ENCODE peak calls at places on chromosomes 6 and 20, in four cellular contexts. W, G, V and E are unnamed samples.

GRCh38 chr6:3252369-3252768 is 6.4 kb upstream of the PSMG4 start:
- DNase-seq in V (no peak), G (no peak), W (no peak), E (no peak)

GRCh38 chr6:47308674-47309325 is 905 bp downstream of the TNFRSF21 start:
- DNase-seq in V (peak), W (peak), G (no peak), E (peak)

GRCh38 chr6:130467595-130467994 is 101.8 kb downstream of the TMEM200A start:
- DNase-seq in V (no peak), W (no peak), G (no peak), E (no peak)

GRCh38 chr20:37804584-37805566 is 98.1 kb upstream of the VSTM2L start:
- DNase-seq in W (no peak), V (no peak), G (no peak), E (no peak)

GRCh38 chr6:111030008-111031006 is 48.5 kb downstream of the RPF2 start:
- DNase-seq in V (no peak), W (peak), G (no peak), E (no peak)

GRCh38 chr6:139748353-139749146 is 374.1 kb upstream of the CITED2 start:
- DNase-seq in W (peak), V (no peak), G (no peak), E (no peak)

GRCh38 chr6:24858154-24858801 is 59.6 kb upstream of the ARMH2 start:
- DNase-seq in V (no peak), W (peak), G (no peak), E (no peak)

GRCh38 chr6:13027200-13027599 is 301.1 kb downstream of the TBC1D7 start:
- DNase-seq in V (no peak), W (no peak), G (no peak), E (no peak)

GRCh38 chr20:676315-676937 is 824 bp upstream of the SCRT2 start:
- DNase-seq in G (no peak), W (no peak), V (peak), E (no peak)

GRCh38 chr6:32852844-32853540 is 512 bp downstream of the TAP1 start:
- DNase-seq in W (peak), V (no peak), G (no peak), E (peak)

GRCh38 chr6:149094156-149094555 is 223.4 kb upstream of the TAB2 start:
- DNase-seq in V (no peak), G (no peak), W (peak), E (no peak)

GRCh38 chr6:33154349-33154748 is 37.9 kb downstream of the COL11A2 start:
- DNase-seq in G (no peak), V (no peak), W (no peak), E (no peak)

GRCh38 chr6:3648724-3649123 is 102.8 kb downstream of the PXDC1 start:
- DNase-seq in W (no peak), V (no peak), G (no peak), E (no peak)

GRCh38 chr6:170049641-170050491 is 241.0 kb downstream of the DLL1 start:
- DNase-seq in V (no peak), G (no peak), W (peak), E (no peak)

GRCh38 chr20:6489361-6490154 is 277.9 kb upstream of the BMP2 start:
- DNase-seq in W (no peak), G (no peak), V (no peak), E (no peak)

GRCh38 chr6:88143768-88144167 is 22.4 kb downstream of the CNR1 start:
- DNase-seq in G (no peak), W (no peak), V (no peak), E (no peak)

GRCh38 chr6:148524976-148525375 is 182.3 kb downstream of the SASH1 start:
- DNase-seq in G (no peak), W (peak), V (no peak), E (no peak)